ENCODE peak calls at places on chromosomes 13 and 19, in seven cellular contexts. One of them, this sample, is unnamed.

GRCh38 chr13:41541142-41541938 is 84.0 kb downstream of the RGCC start:
- DNase-seq in GM23248: no peak
- DNase-seq in neural progenitor cell: no peak
- DNase-seq in MM.1S: no peak
- DNase-seq in GM23338: no peak
- DNase-seq in hepatocyte: no peak
- DNase-seq in PC-3: no peak
- DNase-seq in this sample: no peak

GRCh38 chr13:29196409-29197074 is 376.4 kb downstream of the MTUS2 start:
- DNase-seq in GM23248: no peak
- DNase-seq in neural progenitor cell: no peak
- DNase-seq in MM.1S: peak; percentile 26
- DNase-seq in GM23338: no peak
- DNase-seq in hepatocyte: no peak
- DNase-seq in PC-3: no peak
- DNase-seq in this sample: no peak

GRCh38 chr19:485122-485521 is 11.2 kb upstream of the MADCAM1 start:
- DNase-seq in GM23248: no peak
- DNase-seq in neural progenitor cell: no peak
- DNase-seq in MM.1S: no peak
- DNase-seq in GM23338: no peak
- DNase-seq in hepatocyte: no peak
- DNase-seq in PC-3: no peak
- DNase-seq in this sample: no peak

GRCh38 chr13:91369432-91369831 is 21.9 kb downstream of the MIR17HG start:
- DNase-seq in GM23248: peak; percentile 22
- DNase-seq in neural progenitor cell: no peak
- DNase-seq in MM.1S: no peak
- DNase-seq in GM23338: no peak
- DNase-seq in hepatocyte: no peak
- DNase-seq in PC-3: peak; percentile 7
- DNase-seq in this sample: no peak

GRCh38 chr13:33146843-33147611 is 130.8 kb downstream of the KL start:
- DNase-seq in GM23248: no peak
- DNase-seq in neural progenitor cell: no peak
- DNase-seq in MM.1S: peak; percentile 67
- DNase-seq in GM23338: no peak
- DNase-seq in hepatocyte: no peak
- DNase-seq in PC-3: no peak
- DNase-seq in this sample: no peak

GRCh38 chr13:80055804-80056203 is 285.1 kb downstream of the SPRY2 start:
- DNase-seq in GM23248: no peak
- DNase-seq in neural progenitor cell: peak; percentile 62
- DNase-seq in MM.1S: no peak
- DNase-seq in GM23338: no peak
- DNase-seq in hepatocyte: no peak
- DNase-seq in PC-3: no peak
- DNase-seq in this sample: no peak

GRCh38 chr19:43812689-43813088 is 10.4 kb upstream of the LYPD5 start:
- DNase-seq in GM23248: no peak
- DNase-seq in neural progenitor cell: no peak
- DNase-seq in MM.1S: no peak
- DNase-seq in GM23338: no peak
- DNase-seq in hepatocyte: no peak
- DNase-seq in PC-3: no peak
- DNase-seq in this sample: no peak

GRCh38 chr13:20901668-20902437 is 693 bp downstream of the XPO4 start:
- DNase-seq in GM23248: peak; percentile 75
- DNase-seq in neural progenitor cell: peak; percentile 52
- DNase-seq in MM.1S: peak; percentile 37
- DNase-seq in GM23338: peak; percentile 74
- DNase-seq in hepatocyte: peak; percentile 71
- DNase-seq in PC-3: peak; percentile 55
- DNase-seq in this sample: peak; percentile 15

GRCh38 chr19:7200739-7201138 is 93.5 kb downstream of the INSR start:
- DNase-seq in GM23248: no peak
- DNase-seq in neural progenitor cell: no peak
- DNase-seq in MM.1S: no peak
- DNase-seq in GM23338: no peak
- DNase-seq in hepatocyte: no peak
- DNase-seq in PC-3: no peak
- DNase-seq in this sample: no peak

GRCh38 chr19:5018224-5019015 is 49.5 kb downstream of the KDM4B start:
- DNase-seq in GM23248: peak; percentile 76
- DNase-seq in neural progenitor cell: no peak
- DNase-seq in MM.1S: no peak
- DNase-seq in GM23338: no peak
- DNase-seq in hepatocyte: no peak
- DNase-seq in PC-3: no peak
- DNase-seq in this sample: no peak

GRCh38 chr13:51584731-51585191 is 499 bp downstream of the WDFY2 start:
- DNase-seq in GM23248: peak; percentile 77
- DNase-seq in neural progenitor cell: peak; percentile 84
- DNase-seq in MM.1S: peak; percentile 55
- DNase-seq in GM23338: peak; percentile 82
- DNase-seq in hepatocyte: peak; percentile 81
- DNase-seq in PC-3: peak; percentile 48
- DNase-seq in this sample: peak; percentile 23

GRCh38 chr13:22915442-22916082 is 265.2 kb upstream of the SGCG start:
- DNase-seq in GM23248: peak; percentile 56
- DNase-seq in neural progenitor cell: peak; percentile 84
- DNase-seq in MM.1S: peak; percentile 10
- DNase-seq in GM23338: peak; percentile 84
- DNase-seq in hepatocyte: peak; percentile 77
- DNase-seq in PC-3: no peak
- DNase-seq in this sample: peak; percentile 22

GRCh38 chr13:91546865-91547264 is 148.4 kb downstream of the GPC5 start:
- DNase-seq in GM23248: no peak
- DNase-seq in neural progenitor cell: no peak
- DNase-seq in MM.1S: no peak
- DNase-seq in GM23338: no peak
- DNase-seq in hepatocyte: no peak
- DNase-seq in PC-3: no peak
- DNase-seq in this sample: no peak

GRCh38 chr19:29188704-29189375 is 24.1 kb downstream of the UQCRFS1 start:
- DNase-seq in GM23248: no peak
- DNase-seq in neural progenitor cell: no peak
- DNase-seq in MM.1S: no peak
- DNase-seq in GM23338: no peak
- DNase-seq in hepatocyte: peak; percentile 20
- DNase-seq in PC-3: no peak
- DNase-seq in this sample: no peak

GRCh38 chr19:39223703-39224279 is 19.7 kb upstream of the SYCN start:
- DNase-seq in GM23248: peak; percentile 58
- DNase-seq in neural progenitor cell: peak; percentile 84
- DNase-seq in MM.1S: peak; percentile 10
- DNase-seq in GM23338: peak; percentile 89
- DNase-seq in hepatocyte: peak; percentile 65
- DNase-seq in PC-3: peak; percentile 25
- DNase-seq in this sample: no peak

GRCh38 chr19:48815870-48816501 is 5.2 kb upstream of the BCAT2 start:
- DNase-seq in GM23248: no peak
- DNase-seq in neural progenitor cell: no peak
- DNase-seq in MM.1S: peak; percentile 83
- DNase-seq in GM23338: peak; percentile 63
- DNase-seq in hepatocyte: peak; percentile 67
- DNase-seq in PC-3: no peak
- DNase-seq in this sample: no peak

GRCh38 chr13:111898956-111899713 is 167.8 kb upstream of the SOX1 start:
- DNase-seq in GM23248: no peak
- DNase-seq in neural progenitor cell: no peak
- DNase-seq in MM.1S: no peak
- DNase-seq in GM23338: no peak
- DNase-seq in hepatocyte: no peak
- DNase-seq in PC-3: no peak
- DNase-seq in this sample: no peak

GRCh38 chr19:35341006-35341405 is 6.7 kb upstream of the FFAR1 start:
- DNase-seq in GM23248: no peak
- DNase-seq in neural progenitor cell: no peak
- DNase-seq in MM.1S: no peak
- DNase-seq in GM23338: no peak
- DNase-seq in hepatocyte: no peak
- DNase-seq in PC-3: no peak
- DNase-seq in this sample: no peak

GRCh38 chr19:40521276-40521675 is 54.5 kb downstream of the SPTBN4 start:
- DNase-seq in GM23248: peak; percentile 38
- DNase-seq in neural progenitor cell: no peak
- DNase-seq in MM.1S: peak; percentile 27
- DNase-seq in GM23338: no peak
- DNase-seq in hepatocyte: no peak
- DNase-seq in PC-3: peak; percentile 23
- DNase-seq in this sample: no peak

GRCh38 chr19:51808333-51808986 is 13.5 kb downstream of the FPR3 start:
- DNase-seq in GM23248: peak; percentile 70
- DNase-seq in neural progenitor cell: no peak
- DNase-seq in MM.1S: no peak
- DNase-seq in GM23338: no peak
- DNase-seq in hepatocyte: no peak
- DNase-seq in PC-3: peak; percentile 92
- DNase-seq in this sample: no peak

GRCh38 chr19:34171539-34171876 is 796 bp upstream of the LSM14A start:
- DNase-seq in GM23248: peak; percentile 94
- DNase-seq in neural progenitor cell: no peak
- DNase-seq in MM.1S: no peak
- DNase-seq in GM23338: no peak
- DNase-seq in hepatocyte: no peak
- DNase-seq in PC-3: peak; percentile 6
- DNase-seq in this sample: no peak
- TF ChIP-seq EZH2phosphoT487 in GM23248: no peak
- TF ChIP-seq EZH2phosphoT487 in neural progenitor cell: no peak
- TF ChIP-seq EZH2phosphoT487 in MM.1S: no peak
- TF ChIP-seq EZH2phosphoT487 in GM23338: no peak
- TF ChIP-seq EZH2phosphoT487 in hepatocyte: no peak
- TF ChIP-seq EZH2phosphoT487 in PC-3: no peak
- TF ChIP-seq EZH2phosphoT487 in this sample: no peak

DNA sequence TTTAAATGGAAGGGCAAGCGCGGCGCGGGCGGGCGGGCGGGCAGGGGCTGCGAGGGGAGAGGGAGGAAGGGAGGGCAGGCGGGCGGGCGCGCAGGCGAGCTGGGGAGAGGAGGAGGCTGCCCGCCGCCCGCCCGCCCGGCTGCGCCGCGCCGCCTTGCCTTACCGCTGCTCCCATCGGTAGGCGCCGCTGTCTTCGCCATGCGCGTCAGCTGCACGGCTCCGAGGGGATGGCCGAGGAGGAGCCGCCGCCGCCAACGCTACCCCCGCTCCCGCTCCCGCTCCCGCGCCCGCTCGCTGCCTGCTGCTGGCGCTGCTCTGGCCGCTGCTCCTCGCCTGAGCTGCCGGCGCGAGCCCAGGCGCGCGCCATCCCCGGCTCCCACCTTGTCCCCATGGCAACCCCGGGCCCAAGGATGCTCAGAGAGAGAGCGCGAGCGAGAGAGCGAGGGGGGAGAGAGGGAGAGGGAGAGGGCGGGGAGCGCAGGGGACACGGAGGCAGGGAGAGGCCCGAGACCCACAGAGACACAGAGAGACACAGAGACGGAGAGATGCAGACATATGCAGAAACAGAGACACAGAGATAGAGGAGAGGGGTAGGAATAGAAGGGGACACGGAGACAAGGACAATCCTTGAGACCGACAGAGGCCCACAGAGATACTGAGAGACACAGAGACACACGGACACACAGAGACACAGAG is 40.3 kb downstream of the DEDD2 start:
- DNase-seq in GM23248: peak; percentile 91
- DNase-seq in neural progenitor cell: peak; percentile 96
- DNase-seq in MM.1S: peak; percentile 83
- DNase-seq in GM23338: peak; percentile 90
- DNase-seq in hepatocyte: peak; percentile 91
- DNase-seq in PC-3: peak; percentile 69
- DNase-seq in this sample: peak; percentile 18
- TF ChIP-seq EZH2 in GM23248: no peak
- TF ChIP-seq EZH2 in neural progenitor cell: no peak
- TF ChIP-seq EZH2 in MM.1S: no peak
- TF ChIP-seq EZH2 in GM23338: peak; percentile 42
- TF ChIP-seq EZH2 in hepatocyte: no peak
- TF ChIP-seq EZH2 in PC-3: no peak
- TF ChIP-seq EZH2 in this sample: no peak

GRCh38 chr19:11018743-11019142 is 57.9 kb downstream of the SMARCA4 start:
- DNase-seq in GM23248: no peak
- DNase-seq in neural progenitor cell: no peak
- DNase-seq in MM.1S: no peak
- DNase-seq in GM23338: no peak
- DNase-seq in hepatocyte: peak; percentile 40
- DNase-seq in PC-3: no peak
- DNase-seq in this sample: no peak

GRCh38 chr19:11018179-11018578 is 57.3 kb downstream of the SMARCA4 start:
- DNase-seq in GM23248: peak; percentile 39
- DNase-seq in neural progenitor cell: no peak
- DNase-seq in MM.1S: no peak
- DNase-seq in GM23338: no peak
- DNase-seq in hepatocyte: peak; percentile 87
- DNase-seq in PC-3: no peak
- DNase-seq in this sample: no peak

GRCh38 chr19:11016591-11016990 is 55.8 kb downstream of the SMARCA4 start:
- DNase-seq in GM23248: no peak
- DNase-seq in neural progenitor cell: no peak
- DNase-seq in MM.1S: no peak
- DNase-seq in GM23338: no peak
- DNase-seq in hepatocyte: no peak
- DNase-seq in PC-3: no peak
- DNase-seq in this sample: no peak

GRCh38 chr19:11019262-11019661 is 58.4 kb downstream of the SMARCA4 start:
- DNase-seq in GM23248: no peak
- DNase-seq in neural progenitor cell: no peak
- DNase-seq in MM.1S: no peak
- DNase-seq in GM23338: no peak
- DNase-seq in hepatocyte: no peak
- DNase-seq in PC-3: no peak
- DNase-seq in this sample: no peak

GRCh38 chr19:11017275-11018035 is 56.6 kb downstream of the SMARCA4 start:
- DNase-seq in GM23248: no peak
- DNase-seq in neural progenitor cell: no peak
- DNase-seq in MM.1S: no peak
- DNase-seq in GM23338: no peak
- DNase-seq in hepatocyte: no peak
- DNase-seq in PC-3: no peak
- DNase-seq in this sample: no peak
- TF ChIP-seq EZH2phosphoT487 in GM23248: no peak
- TF ChIP-seq EZH2phosphoT487 in neural progenitor cell: no peak
- TF ChIP-seq EZH2phosphoT487 in MM.1S: no peak
- TF ChIP-seq EZH2phosphoT487 in GM23338: no peak
- TF ChIP-seq EZH2phosphoT487 in hepatocyte: no peak
- TF ChIP-seq EZH2phosphoT487 in PC-3: no peak
- TF ChIP-seq EZH2phosphoT487 in this sample: no peak

DNA sequence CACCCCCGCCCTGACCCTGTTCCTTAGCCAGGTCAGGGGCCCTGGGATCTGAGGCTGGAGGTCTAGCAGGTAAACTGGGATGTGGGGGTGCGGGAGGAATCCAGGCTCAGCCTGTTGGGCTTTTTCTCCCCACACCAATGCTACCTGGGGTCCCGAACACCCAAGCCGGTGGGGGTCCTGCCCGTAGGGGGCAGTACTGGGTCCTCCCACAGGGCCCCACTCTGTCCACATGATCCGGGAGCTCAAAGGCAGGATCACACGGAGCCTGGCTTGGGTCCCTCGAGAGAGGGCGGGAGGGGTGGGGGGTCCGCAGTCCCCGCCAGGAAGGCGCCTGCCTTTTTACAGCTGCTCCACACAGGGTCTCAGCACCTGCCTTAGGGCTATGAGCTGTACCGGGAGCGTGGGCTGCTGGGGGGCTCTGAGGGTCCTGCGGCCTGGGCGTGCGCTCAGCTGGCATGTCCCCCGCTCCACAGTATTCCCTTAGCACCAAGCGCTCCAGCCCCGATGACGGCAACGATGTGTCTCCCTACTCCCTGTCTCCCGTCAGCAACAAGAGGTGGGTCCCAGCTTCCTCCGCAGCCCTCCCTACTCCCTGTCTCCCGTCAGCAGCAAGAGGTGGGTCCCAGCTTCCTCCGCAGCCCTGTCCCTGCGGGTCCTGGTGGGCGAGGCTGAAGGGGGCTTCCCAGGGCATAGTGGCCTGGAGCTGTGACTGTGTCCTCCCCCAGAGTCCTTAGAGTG is 12.3 kb upstream of the TEKTIP1 start:
- DNase-seq in GM23248: no peak
- DNase-seq in neural progenitor cell: no peak
- DNase-seq in MM.1S: no peak
- DNase-seq in GM23338: no peak
- DNase-seq in hepatocyte: no peak
- DNase-seq in PC-3: no peak
- DNase-seq in this sample: no peak
- TF ChIP-seq EZH2 in GM23248: no peak
- TF ChIP-seq EZH2 in neural progenitor cell: no peak
- TF ChIP-seq EZH2 in MM.1S: no peak
- TF ChIP-seq EZH2 in GM23338: no peak
- TF ChIP-seq EZH2 in hepatocyte: no peak
- TF ChIP-seq EZH2 in PC-3: no peak
- TF ChIP-seq EZH2 in this sample: no peak

This sample was measured in HCT116.